ENCODE peak calls at places on chromosome 11, in five cellular contexts. One of them, this sample, is unnamed.

GRCh38 chr11:106152824-106153223 is 75.4 kb downstream of the AASDHPPT start:
- DNase-seq in RWPE1: peak; percentile 22
- DNase-seq in heart left ventricle: no peak
- DNase-seq in tibial nerve: no peak
- DNase-seq in uterus: no peak
- DNase-seq in this sample: no peak

GRCh38 chr11:116696381-116696941 is 76.3 kb downstream of the BUD13 start:
- DNase-seq in RWPE1: no peak
- DNase-seq in heart left ventricle: no peak
- DNase-seq in tibial nerve: no peak
- DNase-seq in uterus: peak; percentile 7
- DNase-seq in this sample: peak; percentile 38

GRCh38 chr11:80462211-80462610 is 1021.4 kb upstream of the TENM4 start:
- DNase-seq in RWPE1: peak; percentile 52
- DNase-seq in heart left ventricle: no peak
- DNase-seq in tibial nerve: no peak
- DNase-seq in uterus: no peak
- DNase-seq in this sample: no peak

GRCh38 chr11:47391077-47391583 is 12.8 kb upstream of the SPI1 start:
- DNase-seq in RWPE1: no peak
- DNase-seq in heart left ventricle: no peak
- DNase-seq in tibial nerve: no peak
- DNase-seq in uterus: no peak
- DNase-seq in this sample: no peak

GRCh38 chr11:131498631-131499053 is 128.2 kb downstream of the NTM start:
- DNase-seq in RWPE1: no peak
- DNase-seq in heart left ventricle: no peak
- DNase-seq in tibial nerve: no peak
- DNase-seq in uterus: no peak
- DNase-seq in this sample: no peak

GRCh38 chr11:94302806-94303205 is 1.6 kb upstream of the IZUMO1R start:
- DNase-seq in RWPE1: no peak
- DNase-seq in heart left ventricle: no peak
- DNase-seq in tibial nerve: no peak
- DNase-seq in uterus: no peak
- DNase-seq in this sample: no peak

GRCh38 chr11:11843233-11843632 is 1.5 kb downstream of the USP47 start:
- DNase-seq in RWPE1: peak; percentile 57
- DNase-seq in heart left ventricle: no peak
- DNase-seq in tibial nerve: peak; percentile 24
- DNase-seq in uterus: no peak
- DNase-seq in this sample: no peak

GRCh38 chr11:132106336-132106982 is 736.0 kb downstream of the NTM start:
- DNase-seq in RWPE1: no peak
- DNase-seq in heart left ventricle: no peak
- DNase-seq in tibial nerve: no peak
- DNase-seq in uterus: no peak
- DNase-seq in this sample: no peak

GRCh38 chr11:112128483-112129121 is 35.3 kb downstream of the IL18 start:
- DNase-seq in RWPE1: peak; percentile 72
- DNase-seq in heart left ventricle: peak; percentile 50
- DNase-seq in tibial nerve: peak; percentile 44
- DNase-seq in uterus: peak; percentile 21
- DNase-seq in this sample: no peak

GRCh38 chr11:99066609-99067008 is 45.9 kb downstream of the CNTN5 start:
- DNase-seq in RWPE1: no peak
- DNase-seq in heart left ventricle: no peak
- DNase-seq in tibial nerve: no peak
- DNase-seq in uterus: no peak
- DNase-seq in this sample: no peak

GRCh38 chr11:32289701-32290100 is 145.6 kb downstream of the WT1 start:
- DNase-seq in RWPE1: no peak
- DNase-seq in heart left ventricle: no peak
- DNase-seq in tibial nerve: no peak
- DNase-seq in uterus: no peak
- DNase-seq in this sample: no peak

GRCh38 chr11:32290783-32291182 is 144.6 kb downstream of the WT1 start:
- DNase-seq in RWPE1: no peak
- DNase-seq in heart left ventricle: no peak
- DNase-seq in tibial nerve: no peak
- DNase-seq in uterus: no peak
- DNase-seq in this sample: no peak

DNA sequence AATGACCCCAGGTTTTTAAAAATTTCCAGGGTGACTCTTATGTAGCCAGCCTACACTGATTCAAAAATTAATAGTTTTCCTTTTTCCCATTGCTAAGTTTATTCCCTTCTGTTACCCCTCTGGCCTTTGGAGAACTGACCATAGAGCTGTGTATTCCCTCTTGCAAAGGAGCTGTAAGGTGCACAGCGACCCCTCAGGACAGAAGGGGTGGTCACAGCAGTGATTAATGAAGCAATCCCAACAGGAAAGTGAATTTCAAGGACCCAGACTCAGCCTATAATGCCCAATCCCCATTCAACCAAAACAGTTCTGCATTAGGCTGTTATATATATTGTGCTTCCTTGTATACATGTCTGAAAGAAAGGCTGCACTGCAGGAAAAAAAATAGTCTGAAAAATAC is 147.1 kb downstream of the WT1 start:
- DNase-seq in RWPE1: no peak
- DNase-seq in heart left ventricle: no peak
- DNase-seq in tibial nerve: no peak
- DNase-seq in uterus: no peak
- DNase-seq in this sample: no peak
- TF ChIP-seq CTCF in RWPE1: no peak
- TF ChIP-seq CTCF in heart left ventricle: no peak
- TF ChIP-seq CTCF in tibial nerve: no peak
- TF ChIP-seq CTCF in uterus: no peak
- TF ChIP-seq CTCF in this sample: no peak

GRCh38 chr11:3194016-3194816 is 24.4 kb downstream of the MRGPRG start:
- DNase-seq in RWPE1: no peak
- DNase-seq in heart left ventricle: peak; percentile 24
- DNase-seq in tibial nerve: no peak
- DNase-seq in uterus: no peak
- DNase-seq in this sample: peak; percentile 28

GRCh38 chr11:3192511-3193372 is 25.9 kb downstream of the MRGPRG start:
- DNase-seq in RWPE1: no peak
- DNase-seq in heart left ventricle: peak; percentile 18
- DNase-seq in tibial nerve: no peak
- DNase-seq in uterus: no peak
- DNase-seq in this sample: peak; percentile 54

GRCh38 chr11:3195251-3196160 is 23.1 kb downstream of the MRGPRG start:
- DNase-seq in RWPE1: peak; percentile 23
- DNase-seq in heart left ventricle: peak; percentile 25
- DNase-seq in tibial nerve: no peak
- DNase-seq in uterus: no peak
- DNase-seq in this sample: peak; percentile 68

GRCh38 chr11:3191586-3192324 is 26.6 kb upstream of the OSBPL5 start:
- DNase-seq in RWPE1: no peak
- DNase-seq in heart left ventricle: peak; percentile 13
- DNase-seq in tibial nerve: no peak
- DNase-seq in uterus: no peak
- DNase-seq in this sample: peak; percentile 38

GRCh38 chr11:3193373-3194015 is 25.1 kb downstream of the MRGPRG start:
- DNase-seq in RWPE1: no peak
- DNase-seq in heart left ventricle: peak; percentile 10
- DNase-seq in tibial nerve: no peak
- DNase-seq in uterus: no peak
- DNase-seq in this sample: peak; percentile 47
- H3K27ac ChIP-seq in RWPE1: no peak overlapping the region
- H3K27ac ChIP-seq in heart left ventricle: no peak overlapping the region
- H3K27ac ChIP-seq in tibial nerve: no peak overlapping the region
- H3K27ac ChIP-seq in uterus: no peak overlapping the region
- H3K27ac ChIP-seq in this sample: no peak overlapping the region

GRCh38 chr11:83819936-83820549 is 533.9 kb upstream of the CCDC90B start:
- DNase-seq in RWPE1: peak; percentile 64
- DNase-seq in heart left ventricle: no peak
- DNase-seq in tibial nerve: peak; percentile 52
- DNase-seq in uterus: no peak
- DNase-seq in this sample: no peak
- TF ChIP-seq CTCF in RWPE1: peak; percentile 69
- TF ChIP-seq CTCF in heart left ventricle: peak; percentile 52
- TF ChIP-seq CTCF in tibial nerve: peak; percentile 61
- TF ChIP-seq CTCF in uterus: peak; percentile 59
- TF ChIP-seq CTCF in this sample: peak; percentile 54

GRCh38 chr11:73866586-73866996 is 10.1 kb downstream of the COA4 start:
- DNase-seq in RWPE1: peak; percentile 63
- DNase-seq in heart left ventricle: peak; percentile 61
- DNase-seq in tibial nerve: no peak
- DNase-seq in uterus: peak; percentile 49
- DNase-seq in this sample: no peak
- H3K27ac ChIP-seq in RWPE1: no peak overlapping the region
- H3K27ac ChIP-seq in heart left ventricle: peak overlapping the region; percentile 47
- H3K27ac ChIP-seq in tibial nerve: no peak overlapping the region
- H3K27ac ChIP-seq in uterus: peak overlapping the region; percentile 59
- H3K27ac ChIP-seq in this sample: peak overlapping the region; percentile 59

GRCh38 chr11:66641834-66642233 is 3.3 kb downstream of the RBM4 start:
- DNase-seq in RWPE1: no peak
- DNase-seq in heart left ventricle: no peak
- DNase-seq in tibial nerve: no peak
- DNase-seq in uterus: no peak
- DNase-seq in this sample: no peak
- TF ChIP-seq CTCF in RWPE1: no peak
- TF ChIP-seq CTCF in heart left ventricle: no peak
- TF ChIP-seq CTCF in tibial nerve: no peak
- TF ChIP-seq CTCF in uterus: no peak
- TF ChIP-seq CTCF in this sample: no peak

GRCh38 chr11:69894126-69895047 is 75.2 kb upstream of the FGF3 start:
- DNase-seq in RWPE1: no peak
- DNase-seq in heart left ventricle: peak; percentile 18
- DNase-seq in tibial nerve: no peak
- DNase-seq in uterus: no peak
- DNase-seq in this sample: no peak

GRCh38 chr11:69891421-69892236 is 72.4 kb upstream of the FGF3 start:
- DNase-seq in RWPE1: no peak
- DNase-seq in heart left ventricle: peak; percentile 34
- DNase-seq in tibial nerve: no peak
- DNase-seq in uterus: no peak
- DNase-seq in this sample: no peak

GRCh38 chr11:69892237-69892985 is 73.2 kb upstream of the FGF3 start:
- DNase-seq in RWPE1: no peak
- DNase-seq in heart left ventricle: peak; percentile 18
- DNase-seq in tibial nerve: no peak
- DNase-seq in uterus: no peak
- DNase-seq in this sample: no peak

GRCh38 chr11:69893631-69894030 is 74.4 kb upstream of the FGF3 start:
- DNase-seq in RWPE1: no peak
- DNase-seq in heart left ventricle: no peak
- DNase-seq in tibial nerve: no peak
- DNase-seq in uterus: no peak
- DNase-seq in this sample: no peak

DNA sequence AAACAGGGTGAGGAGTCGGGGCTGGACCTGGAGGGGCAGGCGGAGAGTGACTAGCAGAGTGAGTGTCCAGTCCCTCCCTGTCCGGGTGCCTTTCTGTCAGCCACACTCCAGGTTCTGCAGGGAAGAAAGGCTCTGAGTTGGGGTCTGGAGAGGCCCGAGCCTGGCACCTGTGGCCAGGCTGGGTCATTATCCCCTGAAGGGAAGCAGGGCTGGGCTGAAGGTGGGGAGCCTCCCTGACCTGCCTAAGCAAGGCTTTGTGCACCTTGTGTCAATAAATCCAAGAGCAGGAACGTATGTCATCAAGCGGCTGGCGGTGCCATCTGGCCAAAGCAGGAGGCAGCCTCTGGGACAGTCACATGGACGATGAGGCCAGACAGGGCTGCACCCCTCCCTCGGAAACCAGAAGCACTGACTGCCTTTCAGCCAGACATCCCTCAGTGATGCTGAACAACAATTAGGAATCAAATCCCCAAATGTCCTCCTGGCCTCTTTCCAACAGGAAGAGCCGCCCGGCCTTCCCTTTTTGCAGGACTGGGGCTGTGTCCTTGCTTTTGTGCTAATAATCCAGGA is 73.9 kb upstream of the FGF3 start:
- DNase-seq in RWPE1: no peak
- DNase-seq in heart left ventricle: peak; percentile 25
- DNase-seq in tibial nerve: no peak
- DNase-seq in uterus: no peak
- DNase-seq in this sample: no peak
- H3K27ac ChIP-seq in RWPE1: no peak overlapping the region
- H3K27ac ChIP-seq in heart left ventricle: no peak overlapping the region
- H3K27ac ChIP-seq in tibial nerve: no peak overlapping the region
- H3K27ac ChIP-seq in uterus: no peak overlapping the region
- H3K27ac ChIP-seq in this sample: no peak overlapping the region

DNA sequence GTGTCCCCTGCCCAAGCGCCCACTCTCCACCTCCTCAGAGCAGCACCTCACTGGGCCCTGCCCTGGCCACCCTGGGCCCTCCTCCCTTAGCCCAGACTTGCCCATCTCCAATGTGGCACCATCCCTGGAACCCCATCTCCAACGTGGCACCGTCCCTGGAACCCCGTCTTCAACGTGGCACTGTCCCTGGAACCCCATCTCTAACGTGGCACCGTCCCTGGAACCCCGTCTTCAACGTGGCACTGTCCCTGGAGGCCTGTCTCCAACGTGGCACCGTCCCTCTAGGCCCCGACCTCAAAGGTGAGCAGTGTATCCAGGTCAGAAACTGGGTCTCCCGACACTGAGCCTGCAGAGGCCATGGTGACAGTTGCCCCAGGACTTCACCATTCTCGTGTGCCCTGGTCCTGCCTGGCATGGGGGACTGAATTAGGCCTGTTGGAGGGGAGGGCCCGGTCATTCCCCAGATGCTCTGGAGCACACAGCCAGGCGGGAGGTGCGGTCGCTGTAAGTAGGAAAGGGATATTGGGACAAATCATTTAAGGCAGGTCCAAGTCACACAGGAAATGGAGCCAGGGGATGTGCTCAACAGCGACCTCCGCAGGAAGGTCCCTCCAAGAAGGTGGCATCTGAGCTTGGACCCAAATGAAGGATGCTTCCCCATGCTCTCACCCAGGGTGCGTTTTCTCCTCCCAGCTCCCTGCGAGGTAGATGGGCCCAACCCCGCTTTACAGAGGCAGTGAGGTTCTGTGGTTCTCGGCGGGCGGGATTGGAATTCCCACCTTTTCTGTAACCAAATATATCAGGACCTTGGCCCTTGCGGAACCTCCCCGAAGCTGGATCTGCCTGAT is 2.4 kb upstream of the CTSD start:
- DNase-seq in RWPE1: no peak
- DNase-seq in heart left ventricle: no peak
- DNase-seq in tibial nerve: no peak
- DNase-seq in uterus: no peak
- DNase-seq in this sample: no peak
- TF ChIP-seq CTCF in RWPE1: no peak
- TF ChIP-seq CTCF in heart left ventricle: no peak
- TF ChIP-seq CTCF in tibial nerve: no peak
- TF ChIP-seq CTCF in uterus: no peak
- TF ChIP-seq CTCF in this sample: no peak

GRCh38 chr11:113850188-113850587 is 25.2 kb downstream of the USP28 start:
- DNase-seq in RWPE1: no peak
- DNase-seq in heart left ventricle: no peak
- DNase-seq in tibial nerve: no peak
- DNase-seq in uterus: no peak
- DNase-seq in this sample: no peak
- H3K27ac ChIP-seq in RWPE1: no peak overlapping the region
- H3K27ac ChIP-seq in heart left ventricle: no peak overlapping the region
- H3K27ac ChIP-seq in tibial nerve: no peak overlapping the region
- H3K27ac ChIP-seq in uterus: no peak overlapping the region
- H3K27ac ChIP-seq in this sample: no peak overlapping the region

This sample was measured in coronary artery.